ENCODE peak calls at places on chromosome 21, in seven cellular contexts. One of them, this sample, is unnamed.

GRCh38 chr21:43266534-43266933 is 97.7 kb downstream of the CRYAA start:
- DNase-seq in NCI-H1417: no peak
- DNase-seq in HCEC 1CT: no peak
- DNase-seq in aorta: peak
- DNase-seq in activated CD4-positive, CD25-positive, alpha-beta regulatory T cell treated with anti-CD3 and anti-CD28 coated beads, Interleukin-2, amount 50 U/mL, for 72 hours: no peak
- DNase-seq in NCI-H1092: no peak
- DNase-seq in activated CD4-positive, alpha-beta T cell treated with anti-CD3 and anti-CD28 coated beads, Interleukin-2, amount 10 ng/mL, durations not matched to agents 7 days and 5 days: no peak
- DNase-seq in this sample: no peak

GRCh38 chr21:42337276-42337675 is 13.5 kb downstream of the TFF2 start:
- DNase-seq in NCI-H1417: no peak
- DNase-seq in HCEC 1CT: no peak
- DNase-seq in aorta: no peak
- DNase-seq in activated CD4-positive, CD25-positive, alpha-beta regulatory T cell treated with anti-CD3 and anti-CD28 coated beads, Interleukin-2, amount 50 U/mL, for 72 hours: no peak
- DNase-seq in NCI-H1092: no peak
- DNase-seq in activated CD4-positive, alpha-beta T cell treated with anti-CD3 and anti-CD28 coated beads, Interleukin-2, amount 10 ng/mL, durations not matched to agents 7 days and 5 days: no peak
- DNase-seq in this sample: no peak

GRCh38 chr21:45971487-45972352 is 9.8 kb upstream of the COL6A1 start:
- DNase-seq in NCI-H1417: no peak
- DNase-seq in HCEC 1CT: peak
- DNase-seq in aorta: peak
- DNase-seq in activated CD4-positive, CD25-positive, alpha-beta regulatory T cell treated with anti-CD3 and anti-CD28 coated beads, Interleukin-2, amount 50 U/mL, for 72 hours: no peak
- DNase-seq in NCI-H1092: no peak
- DNase-seq in activated CD4-positive, alpha-beta T cell treated with anti-CD3 and anti-CD28 coated beads, Interleukin-2, amount 10 ng/mL, durations not matched to agents 7 days and 5 days: no peak
- DNase-seq in this sample: no peak

GRCh38 chr21:44736291-44737004 is 25.1 kb upstream of the TSPEAR start:
- DNase-seq in NCI-H1417: no peak
- DNase-seq in HCEC 1CT: no peak
- DNase-seq in aorta: no peak
- DNase-seq in activated CD4-positive, CD25-positive, alpha-beta regulatory T cell treated with anti-CD3 and anti-CD28 coated beads, Interleukin-2, amount 50 U/mL, for 72 hours: no peak
- DNase-seq in NCI-H1092: peak
- DNase-seq in activated CD4-positive, alpha-beta T cell treated with anti-CD3 and anti-CD28 coated beads, Interleukin-2, amount 10 ng/mL, durations not matched to agents 7 days and 5 days: no peak
- DNase-seq in this sample: no peak

GRCh38 chr21:31293986-31294385 is 50.1 kb downstream of the TIAM1 start:
- DNase-seq in NCI-H1417: no peak
- DNase-seq in HCEC 1CT: no peak
- DNase-seq in aorta: no peak
- DNase-seq in activated CD4-positive, CD25-positive, alpha-beta regulatory T cell treated with anti-CD3 and anti-CD28 coated beads, Interleukin-2, amount 50 U/mL, for 72 hours: no peak
- DNase-seq in NCI-H1092: no peak
- DNase-seq in activated CD4-positive, alpha-beta T cell treated with anti-CD3 and anti-CD28 coated beads, Interleukin-2, amount 10 ng/mL, durations not matched to agents 7 days and 5 days: no peak
- DNase-seq in this sample: no peak

GRCh38 chr21:14306143-14306907 is 76.6 kb downstream of the HSPA13 start:
- DNase-seq in NCI-H1417: no peak
- DNase-seq in HCEC 1CT: no peak
- DNase-seq in aorta: no peak
- DNase-seq in activated CD4-positive, CD25-positive, alpha-beta regulatory T cell treated with anti-CD3 and anti-CD28 coated beads, Interleukin-2, amount 50 U/mL, for 72 hours: no peak
- DNase-seq in NCI-H1092: no peak
- DNase-seq in activated CD4-positive, alpha-beta T cell treated with anti-CD3 and anti-CD28 coated beads, Interleukin-2, amount 10 ng/mL, durations not matched to agents 7 days and 5 days: no peak
- DNase-seq in this sample: no peak

GRCh38 chr21:34534522-34534921 is 22.5 kb upstream of the KCNE1 start:
- DNase-seq in NCI-H1417: no peak
- DNase-seq in HCEC 1CT: no peak
- DNase-seq in aorta: no peak
- DNase-seq in activated CD4-positive, CD25-positive, alpha-beta regulatory T cell treated with anti-CD3 and anti-CD28 coated beads, Interleukin-2, amount 50 U/mL, for 72 hours: no peak
- DNase-seq in NCI-H1092: no peak
- DNase-seq in activated CD4-positive, alpha-beta T cell treated with anti-CD3 and anti-CD28 coated beads, Interleukin-2, amount 10 ng/mL, durations not matched to agents 7 days and 5 days: no peak
- DNase-seq in this sample: no peak

GRCh38 chr21:44443891-44444285 is 11.4 kb upstream of the LRRC3 start:
- DNase-seq in NCI-H1417: no peak
- DNase-seq in HCEC 1CT: no peak
- DNase-seq in aorta: peak
- DNase-seq in activated CD4-positive, CD25-positive, alpha-beta regulatory T cell treated with anti-CD3 and anti-CD28 coated beads, Interleukin-2, amount 50 U/mL, for 72 hours: no peak
- DNase-seq in NCI-H1092: no peak
- DNase-seq in activated CD4-positive, alpha-beta T cell treated with anti-CD3 and anti-CD28 coated beads, Interleukin-2, amount 10 ng/mL, durations not matched to agents 7 days and 5 days: no peak
- DNase-seq in this sample: no peak

GRCh38 chr21:45536301-45537081 is 5.7 kb downstream of the SLC19A1 start:
- DNase-seq in NCI-H1417: no peak
- DNase-seq in HCEC 1CT: no peak
- DNase-seq in aorta: peak
- DNase-seq in activated CD4-positive, CD25-positive, alpha-beta regulatory T cell treated with anti-CD3 and anti-CD28 coated beads, Interleukin-2, amount 50 U/mL, for 72 hours: peak
- DNase-seq in NCI-H1092: no peak
- DNase-seq in activated CD4-positive, alpha-beta T cell treated with anti-CD3 and anti-CD28 coated beads, Interleukin-2, amount 10 ng/mL, durations not matched to agents 7 days and 5 days: no peak
- DNase-seq in this sample: no peak

GRCh38 chr21:37670883-37671282 is 245.4 kb downstream of the KCNJ6 start:
- DNase-seq in NCI-H1417: no peak
- DNase-seq in HCEC 1CT: peak
- DNase-seq in aorta: no peak
- DNase-seq in activated CD4-positive, CD25-positive, alpha-beta regulatory T cell treated with anti-CD3 and anti-CD28 coated beads, Interleukin-2, amount 50 U/mL, for 72 hours: no peak
- DNase-seq in NCI-H1092: no peak
- DNase-seq in activated CD4-positive, alpha-beta T cell treated with anti-CD3 and anti-CD28 coated beads, Interleukin-2, amount 10 ng/mL, durations not matched to agents 7 days and 5 days: no peak
- DNase-seq in this sample: no peak

GRCh38 chr21:45156459-45156858 is 82.1 kb downstream of the ADARB1 start:
- DNase-seq in NCI-H1417: no peak
- DNase-seq in HCEC 1CT: no peak
- DNase-seq in aorta: no peak
- DNase-seq in activated CD4-positive, CD25-positive, alpha-beta regulatory T cell treated with anti-CD3 and anti-CD28 coated beads, Interleukin-2, amount 50 U/mL, for 72 hours: no peak
- DNase-seq in NCI-H1092: no peak
- DNase-seq in activated CD4-positive, alpha-beta T cell treated with anti-CD3 and anti-CD28 coated beads, Interleukin-2, amount 10 ng/mL, durations not matched to agents 7 days and 5 days: peak
- DNase-seq in this sample: no peak

GRCh38 chr21:43193651-43194302 is 25.0 kb downstream of the CRYAA start:
- DNase-seq in NCI-H1417: no peak
- DNase-seq in HCEC 1CT: peak
- DNase-seq in aorta: no peak
- DNase-seq in activated CD4-positive, CD25-positive, alpha-beta regulatory T cell treated with anti-CD3 and anti-CD28 coated beads, Interleukin-2, amount 50 U/mL, for 72 hours: no peak
- DNase-seq in NCI-H1092: peak
- DNase-seq in activated CD4-positive, alpha-beta T cell treated with anti-CD3 and anti-CD28 coated beads, Interleukin-2, amount 10 ng/mL, durations not matched to agents 7 days and 5 days: no peak
- DNase-seq in this sample: no peak

GRCh38 chr21:45972353-45972715 is 9.2 kb upstream of the COL6A1 start:
- DNase-seq in NCI-H1417: no peak
- DNase-seq in HCEC 1CT: no peak
- DNase-seq in aorta: peak
- DNase-seq in activated CD4-positive, CD25-positive, alpha-beta regulatory T cell treated with anti-CD3 and anti-CD28 coated beads, Interleukin-2, amount 50 U/mL, for 72 hours: no peak
- DNase-seq in NCI-H1092: no peak
- DNase-seq in activated CD4-positive, alpha-beta T cell treated with anti-CD3 and anti-CD28 coated beads, Interleukin-2, amount 10 ng/mL, durations not matched to agents 7 days and 5 days: no peak
- DNase-seq in this sample: no peak

GRCh38 chr21:41059871-41060270 is 108.1 kb upstream of the BACE2 start:
- DNase-seq in NCI-H1417: no peak
- DNase-seq in HCEC 1CT: no peak
- DNase-seq in aorta: no peak
- DNase-seq in activated CD4-positive, CD25-positive, alpha-beta regulatory T cell treated with anti-CD3 and anti-CD28 coated beads, Interleukin-2, amount 50 U/mL, for 72 hours: no peak
- DNase-seq in NCI-H1092: no peak
- DNase-seq in activated CD4-positive, alpha-beta T cell treated with anti-CD3 and anti-CD28 coated beads, Interleukin-2, amount 10 ng/mL, durations not matched to agents 7 days and 5 days: no peak
- DNase-seq in this sample: no peak

GRCh38 chr21:31351438-31351837 is 7.4 kb upstream of the TIAM1 start:
- DNase-seq in NCI-H1417: no peak
- DNase-seq in HCEC 1CT: no peak
- DNase-seq in aorta: no peak
- DNase-seq in activated CD4-positive, CD25-positive, alpha-beta regulatory T cell treated with anti-CD3 and anti-CD28 coated beads, Interleukin-2, amount 50 U/mL, for 72 hours: no peak
- DNase-seq in NCI-H1092: no peak
- DNase-seq in activated CD4-positive, alpha-beta T cell treated with anti-CD3 and anti-CD28 coated beads, Interleukin-2, amount 10 ng/mL, durations not matched to agents 7 days and 5 days: no peak
- DNase-seq in this sample: no peak

GRCh38 chr21:24290151-24290833 is 1317.0 kb downstream of the MRPL39 start:
- DNase-seq in NCI-H1417: no peak
- DNase-seq in HCEC 1CT: no peak
- DNase-seq in aorta: no peak
- DNase-seq in activated CD4-positive, CD25-positive, alpha-beta regulatory T cell treated with anti-CD3 and anti-CD28 coated beads, Interleukin-2, amount 50 U/mL, for 72 hours: no peak
- DNase-seq in NCI-H1092: no peak
- DNase-seq in activated CD4-positive, alpha-beta T cell treated with anti-CD3 and anti-CD28 coated beads, Interleukin-2, amount 10 ng/mL, durations not matched to agents 7 days and 5 days: peak
- DNase-seq in this sample: no peak

GRCh38 chr21:45267390-45267760 is 20.3 kb downstream of the POFUT2 start:
- DNase-seq in NCI-H1417: no peak
- DNase-seq in HCEC 1CT: no peak
- DNase-seq in aorta: no peak
- DNase-seq in activated CD4-positive, CD25-positive, alpha-beta regulatory T cell treated with anti-CD3 and anti-CD28 coated beads, Interleukin-2, amount 50 U/mL, for 72 hours: no peak
- DNase-seq in NCI-H1092: no peak
- DNase-seq in activated CD4-positive, alpha-beta T cell treated with anti-CD3 and anti-CD28 coated beads, Interleukin-2, amount 10 ng/mL, durations not matched to agents 7 days and 5 days: peak
- DNase-seq in this sample: no peak

GRCh38 chr21:43277481-43278351 is 108.9 kb downstream of the CRYAA start:
- DNase-seq in NCI-H1417: no peak
- DNase-seq in HCEC 1CT: no peak
- DNase-seq in aorta: peak
- DNase-seq in activated CD4-positive, CD25-positive, alpha-beta regulatory T cell treated with anti-CD3 and anti-CD28 coated beads, Interleukin-2, amount 50 U/mL, for 72 hours: no peak
- DNase-seq in NCI-H1092: no peak
- DNase-seq in activated CD4-positive, alpha-beta T cell treated with anti-CD3 and anti-CD28 coated beads, Interleukin-2, amount 10 ng/mL, durations not matched to agents 7 days and 5 days: no peak
- DNase-seq in this sample: no peak

GRCh38 chr21:41497836-41498235 is 10.1 kb downstream of the TMPRSS2 start:
- DNase-seq in NCI-H1417: no peak
- DNase-seq in HCEC 1CT: no peak
- DNase-seq in aorta: no peak
- DNase-seq in activated CD4-positive, CD25-positive, alpha-beta regulatory T cell treated with anti-CD3 and anti-CD28 coated beads, Interleukin-2, amount 50 U/mL, for 72 hours: no peak
- DNase-seq in NCI-H1092: no peak
- DNase-seq in activated CD4-positive, alpha-beta T cell treated with anti-CD3 and anti-CD28 coated beads, Interleukin-2, amount 10 ng/mL, durations not matched to agents 7 days and 5 days: no peak
- DNase-seq in this sample: no peak

GRCh38 chr21:26776320-26777021 is 68.7 kb downstream of the ADAMTS1 start:
- DNase-seq in NCI-H1417: no peak
- DNase-seq in HCEC 1CT: peak
- DNase-seq in aorta: no peak
- DNase-seq in activated CD4-positive, CD25-positive, alpha-beta regulatory T cell treated with anti-CD3 and anti-CD28 coated beads, Interleukin-2, amount 50 U/mL, for 72 hours: no peak
- DNase-seq in NCI-H1092: no peak
- DNase-seq in activated CD4-positive, alpha-beta T cell treated with anti-CD3 and anti-CD28 coated beads, Interleukin-2, amount 10 ng/mL, durations not matched to agents 7 days and 5 days: no peak
- DNase-seq in this sample: no peak

GRCh38 chr21:28421716-28422480 is 570.8 kb downstream of the LTN1 start:
- DNase-seq in NCI-H1417: no peak
- DNase-seq in HCEC 1CT: peak
- DNase-seq in aorta: no peak
- DNase-seq in activated CD4-positive, CD25-positive, alpha-beta regulatory T cell treated with anti-CD3 and anti-CD28 coated beads, Interleukin-2, amount 50 U/mL, for 72 hours: no peak
- DNase-seq in NCI-H1092: no peak
- DNase-seq in activated CD4-positive, alpha-beta T cell treated with anti-CD3 and anti-CD28 coated beads, Interleukin-2, amount 10 ng/mL, durations not matched to agents 7 days and 5 days: no peak
- DNase-seq in this sample: no peak

GRCh38 chr21:32410916-32411315 is 1.6 kb upstream of the EVA1C start:
- DNase-seq in NCI-H1417: no peak
- DNase-seq in HCEC 1CT: no peak
- DNase-seq in aorta: no peak
- DNase-seq in activated CD4-positive, CD25-positive, alpha-beta regulatory T cell treated with anti-CD3 and anti-CD28 coated beads, Interleukin-2, amount 50 U/mL, for 72 hours: no peak
- DNase-seq in NCI-H1092: no peak
- DNase-seq in activated CD4-positive, alpha-beta T cell treated with anti-CD3 and anti-CD28 coated beads, Interleukin-2, amount 10 ng/mL, durations not matched to agents 7 days and 5 days: no peak
- DNase-seq in this sample: no peak

GRCh38 chr21:46061063-46061462 is 36.8 kb upstream of the COL6A2 start:
- DNase-seq in NCI-H1417: no peak
- DNase-seq in HCEC 1CT: no peak
- DNase-seq in aorta: no peak
- DNase-seq in activated CD4-positive, CD25-positive, alpha-beta regulatory T cell treated with anti-CD3 and anti-CD28 coated beads, Interleukin-2, amount 50 U/mL, for 72 hours: no peak
- DNase-seq in NCI-H1092: no peak
- DNase-seq in activated CD4-positive, alpha-beta T cell treated with anti-CD3 and anti-CD28 coated beads, Interleukin-2, amount 10 ng/mL, durations not matched to agents 7 days and 5 days: no peak
- DNase-seq in this sample: no peak

GRCh38 chr21:24023402-24023801 is 1583.9 kb downstream of the MRPL39 start:
- DNase-seq in NCI-H1417: no peak
- DNase-seq in HCEC 1CT: no peak
- DNase-seq in aorta: no peak
- DNase-seq in activated CD4-positive, CD25-positive, alpha-beta regulatory T cell treated with anti-CD3 and anti-CD28 coated beads, Interleukin-2, amount 50 U/mL, for 72 hours: no peak
- DNase-seq in NCI-H1092: peak
- DNase-seq in activated CD4-positive, alpha-beta T cell treated with anti-CD3 and anti-CD28 coated beads, Interleukin-2, amount 10 ng/mL, durations not matched to agents 7 days and 5 days: no peak
- DNase-seq in this sample: no peak

GRCh38 chr21:36788116-36788515 is 89.2 kb downstream of the SIM2 start:
- DNase-seq in NCI-H1417: no peak
- DNase-seq in HCEC 1CT: no peak
- DNase-seq in aorta: no peak
- DNase-seq in activated CD4-positive, CD25-positive, alpha-beta regulatory T cell treated with anti-CD3 and anti-CD28 coated beads, Interleukin-2, amount 50 U/mL, for 72 hours: no peak
- DNase-seq in NCI-H1092: no peak
- DNase-seq in activated CD4-positive, alpha-beta T cell treated with anti-CD3 and anti-CD28 coated beads, Interleukin-2, amount 10 ng/mL, durations not matched to agents 7 days and 5 days: no peak
- DNase-seq in this sample: no peak

GRCh38 chr21:20741445-20741844 is 256.8 kb upstream of the NCAM2 start:
- DNase-seq in NCI-H1417: no peak
- DNase-seq in HCEC 1CT: no peak
- DNase-seq in aorta: no peak
- DNase-seq in activated CD4-positive, CD25-positive, alpha-beta regulatory T cell treated with anti-CD3 and anti-CD28 coated beads, Interleukin-2, amount 50 U/mL, for 72 hours: no peak
- DNase-seq in NCI-H1092: no peak
- DNase-seq in activated CD4-positive, alpha-beta T cell treated with anti-CD3 and anti-CD28 coated beads, Interleukin-2, amount 10 ng/mL, durations not matched to agents 7 days and 5 days: no peak
- DNase-seq in this sample: no peak

GRCh38 chr21:42112223-42112622 is 41.1 kb downstream of the UMODL1 start:
- DNase-seq in NCI-H1417: no peak
- DNase-seq in HCEC 1CT: no peak
- DNase-seq in aorta: no peak
- DNase-seq in activated CD4-positive, CD25-positive, alpha-beta regulatory T cell treated with anti-CD3 and anti-CD28 coated beads, Interleukin-2, amount 50 U/mL, for 72 hours: no peak
- DNase-seq in NCI-H1092: no peak
- DNase-seq in activated CD4-positive, alpha-beta T cell treated with anti-CD3 and anti-CD28 coated beads, Interleukin-2, amount 10 ng/mL, durations not matched to agents 7 days and 5 days: no peak
- DNase-seq in this sample: no peak

This sample was measured in iPS DF 19.7.